ENCODE peak calls at places on chromosome 15, in four cellular contexts. O, G, K and B are unnamed samples. For H3K36me3, the result is how much of the 10 kb centered on the place peaks cover.

GRCh38 chr15:93164409-93164808 is 75.4 kb upstream of the RGMA start:
- DNase-seq in O (no peak), G (no peak), K (no peak), B (no peak)

GRCh38 chr15:29656636-29657475 is 165.4 kb downstream of the TJP1 start:
- DNase-seq in O (no peak), G (no peak), K (no peak), B (no peak)

GRCh38 chr15:31150732-31151212 is 49.2 kb upstream of the TRPM1 start:
- DNase-seq in O (peak), G (no peak), K (no peak), B (no peak)

GRCh38 chr15:25830844-25831443 is 32.2 kb downstream of the ATP10A start:
- DNase-seq in O (peak), G (peak), K (no peak), B (peak)

GRCh38 chr15:59456114-59456513 is 18.1 kb downstream of the FAM81A start:
- DNase-seq in O (peak), G (no peak), K (peak), B (no peak)

GRCh38 chr15:98667521-98668179 is 19.3 kb downstream of the IGF1R start:
- DNase-seq in O (peak), G (no peak), K (peak), B (no peak)

GRCh38 chr15:48086582-48086981 is 34.2 kb upstream of the SLC24A5 start:
- DNase-seq in O (no peak), G (peak), K (no peak), B (no peak)

GRCh38 chr15:39286706-39287105 is 294.2 kb upstream of the THBS1 start:
- DNase-seq in O (no peak), G (no peak), K (no peak), B (no peak)

GRCh38 chr15:99424131-99424571 is 141.6 kb upstream of the MEF2A start:
- DNase-seq in O (no peak), G (no peak), K (no peak), B (peak)

GRCh38 chr15:68407141-68407885 is 24.6 kb downstream of the ITGA11 start:
- DNase-seq in O (no peak), G (peak), K (no peak), B (peak)

GRCh38 chr15:100914876-100915275 is 4.3 kb upstream of the LRRK1 start:
- DNase-seq in O (peak), G (no peak), K (peak), B (no peak)

GRCh38 chr15:75032391-75032790 is 9.0 kb downstream of the PPCDC start:
- DNase-seq in O (no peak), G (no peak), K (no peak), B (no peak)

GRCh38 chr15:34973512-34973911 is 4.0 kb upstream of the AQR start:
- DNase-seq in O (no peak), G (no peak), K (no peak), B (no peak)

GRCh38 chr15:25859838-25860645 is 3.1 kb downstream of the ATP10A start:
- DNase-seq in O (no peak), G (no peak), K (no peak), B (peak)

GRCh38 chr15:39854161-39854560 is 65.9 kb downstream of the GPR176 start:
- DNase-seq in O (no peak), G (no peak), K (no peak), B (no peak)

GRCh38 chr15:60062826-60063225 is 58.7 kb downstream of the FOXB1 start:
- DNase-seq in O (peak), G (peak), K (no peak), B (no peak)

DNA sequence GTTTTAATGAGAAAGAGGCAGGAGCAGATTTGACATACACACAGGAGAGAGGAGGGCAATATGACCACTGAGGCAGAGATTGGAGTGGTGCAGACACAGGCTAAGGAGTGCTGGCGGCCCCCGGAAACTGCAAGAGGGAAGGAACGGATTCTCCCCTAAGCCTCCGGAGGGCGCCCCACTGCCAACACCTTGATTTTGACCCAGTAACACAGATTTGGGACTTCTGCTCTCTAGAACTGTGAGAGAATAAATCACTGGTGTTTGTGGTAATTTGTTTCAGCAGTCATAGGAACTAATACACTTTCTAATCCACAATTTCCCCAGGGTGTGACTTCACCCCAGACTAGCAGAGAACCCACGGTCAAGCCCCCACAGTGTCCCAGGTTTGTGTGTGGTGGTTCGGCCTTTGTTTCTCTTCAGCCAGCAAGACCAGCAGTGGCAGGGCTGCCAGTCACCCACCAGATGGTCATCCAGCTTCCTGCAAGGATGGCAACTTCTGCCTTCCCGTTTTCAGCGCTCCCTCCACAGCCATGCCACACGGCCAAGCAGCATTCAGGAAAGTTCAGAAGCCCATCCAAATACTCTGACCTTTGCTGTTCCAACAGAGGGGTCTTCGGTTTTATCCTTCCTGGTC is 23.6 kb upstream of the TSPAN3 start:
- DNase-seq in O (no peak), G (no peak), K (no peak), B (no peak)
- TF ChIP-seq CTCF in O (peak), G (peak), K (no peak), B (no peak)

DNA sequence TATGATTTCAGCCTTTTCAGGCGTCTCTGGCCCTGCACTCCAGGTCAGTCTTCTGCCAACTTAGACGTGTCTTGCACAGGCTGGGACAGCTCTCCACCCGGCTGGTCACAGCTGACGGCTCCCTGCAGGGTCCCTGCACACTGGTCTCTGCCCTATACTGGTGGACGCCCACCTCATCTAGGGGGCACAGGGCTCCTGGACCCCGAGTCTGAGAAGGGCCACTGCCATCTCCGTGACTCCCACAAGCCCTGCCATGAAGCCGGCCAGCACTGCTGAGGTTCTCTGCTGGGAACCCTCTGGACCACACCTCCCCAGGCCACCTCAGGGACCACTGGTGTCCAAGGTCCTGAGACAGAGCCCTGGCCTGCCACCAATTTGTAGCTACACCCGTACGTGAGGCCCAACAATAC is 40.5 kb downstream of the CYFIP1 start:
- DNase-seq in O (no peak), G (no peak), K (no peak), B (no peak)
- H3K36me3 ChIP-seq in O (under half), G (under half), K (half or more), B (under half)

GRCh38 chr15:83209333-83209732 is 1.7 kb upstream of the HDGFL3 start:
- DNase-seq in O (no peak), G (no peak), K (no peak), B (no peak)
- TF ChIP-seq CTCF in O (no peak), G (no peak), K (no peak), B (no peak)

GRCh38 chr15:63069616-63069952 is 27.0 kb downstream of the TPM1 start:
- DNase-seq in O (no peak), G (no peak), K (no peak), B (no peak)
- H3K36me3 ChIP-seq in O (under half), G (half or more), K (under half), B (under half)

GRCh38 chr15:61828008-61828407 is 232.2 kb downstream of the VPS13C start:
- DNase-seq in O (no peak), G (no peak), K (no peak), B (no peak)
- TF ChIP-seq CTCF in O (no peak), G (no peak), K (no peak), B (no peak)

GRCh38 chr15:51288143-51289065 is 50.0 kb downstream of the CYP19A1 start:
- DNase-seq in O (no peak), G (peak), K (no peak), B (no peak)

GRCh38 chr15:51289290-51289689 is 49.1 kb downstream of the CYP19A1 start:
- DNase-seq in O (no peak), G (no peak), K (no peak), B (no peak)

GRCh38 chr15:51286816-51287215 is 51.6 kb downstream of the CYP19A1 start:
- DNase-seq in O (no peak), G (no peak), K (no peak), B (no peak)

GRCh38 chr15:51284871-51285270 is 53.5 kb downstream of the CYP19A1 start:
- DNase-seq in O (no peak), G (no peak), K (no peak), B (no peak)

GRCh38 chr15:51290720-51291119 is 47.7 kb downstream of the CYP19A1 start:
- DNase-seq in O (no peak), G (no peak), K (no peak), B (no peak)
- H3K36me3 ChIP-seq in O (under half), G (under half), K (under half), B (under half)

DNA sequence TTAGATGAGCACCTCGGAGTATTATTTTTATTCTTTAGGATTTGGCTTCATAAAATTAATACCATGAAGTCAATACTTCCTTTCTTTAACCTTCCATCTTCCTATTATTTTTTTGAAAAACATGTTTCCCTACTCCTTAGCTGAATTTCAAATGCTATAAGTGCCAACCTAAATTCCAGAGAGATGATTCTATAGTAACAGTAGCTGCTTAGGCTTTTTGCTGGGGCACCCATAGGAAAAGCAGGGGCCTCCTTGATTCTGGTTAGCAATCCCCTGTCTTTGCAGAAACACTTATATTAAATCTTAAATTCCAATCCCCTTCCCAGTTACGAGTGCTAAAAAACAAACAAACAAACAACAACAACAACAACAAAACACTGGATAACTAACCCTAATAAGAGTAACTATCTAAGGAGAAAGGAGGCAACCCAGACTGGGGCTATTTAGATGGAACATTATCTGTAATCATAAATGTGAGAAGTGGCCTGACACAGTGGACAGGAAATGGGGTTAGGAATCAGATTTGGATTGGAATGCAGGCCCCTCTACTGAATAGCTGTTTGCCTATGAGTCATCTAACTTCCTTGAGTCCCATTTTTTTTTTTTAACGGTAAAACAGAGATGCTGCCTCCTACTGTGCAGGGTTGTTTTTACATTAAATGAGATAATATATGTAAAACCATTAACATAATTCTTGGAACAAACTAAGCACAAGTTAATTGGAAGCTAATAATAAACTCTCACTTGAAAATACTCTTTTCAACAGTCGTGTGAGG is 148.1 kb downstream of the WDR72 start:
- DNase-seq in O (peak), G (peak), K (no peak), B (no peak)
- TF ChIP-seq CTCF in O (no peak), G (peak), K (no peak), B (no peak)

DNA sequence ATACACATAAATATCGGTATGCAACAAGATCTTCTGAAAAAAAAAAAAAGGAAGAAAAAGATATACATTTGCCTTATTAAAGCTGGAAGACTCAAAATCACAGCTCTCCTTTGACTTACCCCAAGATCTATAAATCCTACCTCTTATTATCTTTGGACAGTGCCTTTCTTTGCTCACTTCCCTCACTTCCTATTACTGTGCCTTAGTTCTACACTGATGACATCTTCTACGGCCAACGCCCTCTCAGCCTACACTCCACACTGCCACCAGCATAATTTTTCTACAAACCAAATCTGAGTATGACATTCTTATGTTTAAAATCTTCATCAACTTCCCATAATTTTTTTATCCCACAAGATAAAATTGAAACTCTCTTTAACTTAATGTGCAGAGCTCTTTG is 137.1 kb downstream of the VPS13C start:
- DNase-seq in O (no peak), G (no peak), K (no peak), B (no peak)
- H3K36me3 ChIP-seq in O (under half), G (under half), K (under half), B (under half)

GRCh38 chr15:85897207-85897817 is 102.6 kb upstream of the KLHL25 start:
- DNase-seq in O (no peak), G (no peak), K (no peak), B (no peak)

GRCh38 chr15:85897818-85898717 is 103.3 kb upstream of the KLHL25 start:
- DNase-seq in O (no peak), G (no peak), K (no peak), B (no peak)

GRCh38 chr15:85905626-85906025 is 110.9 kb upstream of the KLHL25 start:
- DNase-seq in O (no peak), G (peak), K (no peak), B (no peak)

GRCh38 chr15:85899927-85900326 is 105.2 kb upstream of the KLHL25 start:
- DNase-seq in O (no peak), G (no peak), K (no peak), B (no peak)
- TF ChIP-seq CTCF in O (no peak), G (no peak), K (no peak), B (no peak)

GRCh38 chr15:55221090-55222011 is 24.6 kb upstream of the RSL24D1 start:
- DNase-seq in O (peak), G (peak), K (peak), B (peak)

GRCh38 chr15:55230051-55230670 is 33.4 kb upstream of the RSL24D1 start:
- DNase-seq in O (no peak), G (peak), K (peak), B (no peak)

GRCh38 chr15:55222588-55222987 is 25.8 kb upstream of the RSL24D1 start:
- DNase-seq in O (no peak), G (no peak), K (no peak), B (no peak)

GRCh38 chr15:55226127-55226526 is 29.4 kb upstream of the RSL24D1 start:
- DNase-seq in O (no peak), G (no peak), K (no peak), B (no peak)

DNA sequence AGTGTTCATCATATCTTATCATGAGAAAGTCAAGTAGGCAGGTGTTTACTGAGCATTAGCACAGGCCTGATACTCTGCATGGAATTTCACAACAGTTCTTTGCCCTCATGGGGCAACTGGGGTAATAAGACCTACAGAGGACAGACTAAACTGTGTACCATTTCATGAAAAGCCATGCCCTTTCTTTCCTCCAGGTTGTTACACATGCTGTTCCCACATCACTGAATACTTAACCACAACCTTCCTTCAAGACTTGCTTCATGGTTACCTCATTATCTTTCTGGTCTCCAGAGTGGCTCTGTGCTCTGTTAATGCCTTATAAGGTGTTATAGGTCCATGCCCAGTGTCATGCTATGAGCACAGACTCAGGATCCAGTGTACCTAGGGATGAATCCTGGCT is 28.2 kb upstream of the RSL24D1 start:
- DNase-seq in O (no peak), G (no peak), K (no peak), B (no peak)
- H3K36me3 ChIP-seq in O (under half), G (under half), K (under half), B (under half)